ENCODE peak calls at places on chromosomes 3 and 15, in four cellular contexts. K is uterus, O is sigmoid colon, H is HCT116. D is an unnamed sample.

GRCh38 chr3:185912512-185912911 is 25.3 kb downstream of the TRA2B start:
- DNase-seq in O (no peak), H (no peak), K (no peak), D (no peak)

GRCh38 chr3:186691676-186692075 is 25.5 kb upstream of the KNG1 start:
- DNase-seq in K (no peak), O (no peak), H (no peak), D (no peak)

GRCh38 chr3:103306081-103306480 is 871.3 kb downstream of the ZPLD1 start:
- DNase-seq in H (no peak), O (no peak), K (no peak), D (no peak)

GRCh38 chr15:59174846-59175831 is 31.5 kb upstream of the LDHAL6B start:
- DNase-seq in K (peak), O (peak), H (peak), D (no peak)

GRCh38 chr3:115680802-115681345 is 57.6 kb downstream of the GAP43 start:
- DNase-seq in H (no peak), K (no peak), O (no peak), D (no peak)

GRCh38 chr15:92510163-92510882 is 116.6 kb downstream of the ST8SIA2 start:
- DNase-seq in H (no peak), K (no peak), O (no peak), D (no peak)

GRCh38 chr3:37952564-37952963 is 38.0 kb upstream of the VILL start:
- DNase-seq in K (no peak), H (no peak), O (no peak), D (no peak)

GRCh38 chr3:80592792-80593191 is 825.0 kb upstream of the ROBO1 start:
- DNase-seq in O (no peak), H (no peak), K (no peak), D (no peak)

GRCh38 chr3:188370081-188370830 is 216.3 kb downstream of the LPP start:
- DNase-seq in O (no peak), H (no peak), K (no peak), D (no peak)

GRCh38 chr3:54264050-54264449 is 141.7 kb downstream of the CACNA2D3 start:
- DNase-seq in O (no peak), H (no peak), K (no peak), D (no peak)

GRCh38 chr15:52417501-52417900 is 111.2 kb downstream of the MYO5A start:
- DNase-seq in O (no peak), K (no peak), H (no peak), D (no peak)

GRCh38 chr3:182388506-182388905 is 404.8 kb upstream of the ATP11B start:
- DNase-seq in K (no peak), O (no peak), H (no peak), D (no peak)

GRCh38 chr15:73982251-73982962 is 9.7 kb downstream of the STOML1 start:
- DNase-seq in K (peak), O (peak), H (no peak), D (no peak)

GRCh38 chr3:52774066-52774713 is 3.2 kb upstream of the ITIH1 start:
- DNase-seq in K (no peak), O (peak), H (no peak), D (no peak)

GRCh38 chr3:155631323-155632019 is 113.4 kb downstream of the PLCH1 start:
- DNase-seq in K (no peak), O (no peak), H (no peak), D (peak)

GRCh38 chr15:73593278-73594074 is 39.7 kb downstream of the NPTN start:
- DNase-seq in O (peak), H (no peak), K (no peak), D (no peak)

GRCh38 chr3:8767667-8768363 is 1.6 kb downstream of the OXTR start:
- DNase-seq in H (no peak), K (no peak), O (no peak), D (no peak)

GRCh38 chr3:151918253-151919029 is 45.0 kb downstream of the SUCNR1 start:
- DNase-seq in O (no peak), H (peak), K (no peak), D (no peak)

GRCh38 chr3:98877132-98877531 is 24.4 kb downstream of the DCBLD2 start:
- DNase-seq in K (no peak), H (no peak), O (no peak), D (no peak)

GRCh38 chr3:12180218-12180617 is 21.5 kb upstream of the TIMP4 start:
- DNase-seq in H (peak), O (no peak), K (peak), D (peak)

GRCh38 chr3:183809209-183809608 is 16.2 kb downstream of the MAP6D1 start:
- DNase-seq in K (no peak), O (no peak), H (no peak), D (no peak)

GRCh38 chr15:55197719-55198118 is 978 bp upstream of the RSL24D1 start:
- DNase-seq in H (no peak), O (no peak), K (no peak), D (no peak)

GRCh38 chr3:11509175-11510000 is 134.3 kb downstream of the VGLL4 start:
- DNase-seq in H (no peak), O (peak), K (peak), D (peak)

GRCh38 chr15:38576261-38576660 is 11.6 kb upstream of the RASGRP1 start:
- DNase-seq in K (no peak), O (no peak), H (no peak), D (no peak)

GRCh38 chr3:149534082-149534481 is 59.6 kb downstream of the TM4SF4 start:
- DNase-seq in K (no peak), O (no peak), H (no peak), D (no peak)

GRCh38 chr15:86611392-86612040 is 531.8 kb downstream of the AGBL1 start:
- DNase-seq in H (no peak), K (no peak), O (no peak), D (no peak)

GRCh38 chr15:32853667-32854066 is 135.9 kb downstream of the GREM1 start:
- DNase-seq in K (no peak), O (no peak), H (no peak), D (no peak)

GRCh38 chr15:60644903-60645302 is 166.0 kb upstream of the ICE2 start:
- DNase-seq in O (no peak), H (no peak), K (no peak), D (no peak)

GRCh38 chr3:60953406-60953805 is 297.8 kb downstream of the FHIT start:
- DNase-seq in K (no peak), H (no peak), O (no peak), D (no peak)

GRCh38 chr3:126126811-126127431 is 43.0 kb upstream of the SLC41A3 start:
- DNase-seq in O (peak), K (peak), H (no peak), D (no peak)

GRCh38 chr15:50227076-50227475 is 38.5 kb downstream of the HDC start:
- DNase-seq in O (no peak), K (no peak), H (no peak), D (no peak)

GRCh38 chr3:13173186-13173585 is 100.0 kb upstream of the IQSEC1 start:
- DNase-seq in H (no peak), K (no peak), O (peak), D (no peak)

GRCh38 chr3:139302084-139302800 is 41.6 kb upstream of the MRPS22 start:
- DNase-seq in H (peak), K (peak), O (no peak), D (peak)

GRCh38 chr3:195873971-195874370 is 34.4 kb downstream of the TNK2 start:
- DNase-seq in K (no peak), O (no peak), H (no peak), D (peak)

GRCh38 chr15:62391565-62392262 is 226.6 kb upstream of the C2CD4B start:
- DNase-seq in K (peak), H (no peak), O (peak), D (no peak)
- TF ChIP-seq POLR2A in K (no peak), H (no peak), O (no peak), D (peak)

GRCh38 chr3:16329036-16329791 is 64.2 kb downstream of the OXNAD1 start:
- DNase-seq in K (no peak), H (no peak), O (no peak), D (no peak)

GRCh38 chr3:16328124-16328523 is 63.1 kb downstream of the OXNAD1 start:
- DNase-seq in H (no peak), K (no peak), O (no peak), D (no peak)

GRCh38 chr3:16332904-16333426 is 68.0 kb downstream of the OXNAD1 start:
- DNase-seq in H (no peak), K (no peak), O (no peak), D (no peak)

GRCh38 chr3:16329792-16330061 is 64.7 kb downstream of the OXNAD1 start:
- DNase-seq in O (no peak), H (no peak), K (no peak), D (no peak)

DNA sequence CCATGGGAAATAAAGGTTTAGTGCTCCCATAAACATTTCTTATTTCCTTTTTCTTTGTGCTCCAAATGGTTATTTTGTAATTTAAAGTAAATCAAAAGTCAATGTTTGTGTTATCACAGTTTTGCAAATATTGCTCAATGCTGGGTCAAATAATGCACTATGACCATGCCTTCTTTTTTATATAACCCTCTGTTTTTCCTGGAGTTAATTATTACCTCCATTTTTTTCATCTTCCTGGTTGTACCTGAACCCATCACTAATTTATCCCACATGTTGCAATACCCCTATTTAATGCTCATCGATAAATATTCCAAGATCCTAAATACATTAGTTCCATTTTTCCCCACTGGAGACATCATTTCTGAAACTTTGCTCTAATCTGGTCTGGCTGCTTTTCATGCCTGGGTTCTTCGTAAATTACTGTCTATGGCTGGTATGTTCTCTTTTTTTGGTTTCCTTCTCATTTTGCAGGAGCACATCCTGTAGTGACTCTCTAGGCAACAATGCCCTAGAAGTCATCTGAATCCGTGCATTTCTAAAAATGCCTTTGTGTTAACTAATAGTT is 66.4 kb downstream of the OXNAD1 start:
- DNase-seq in H (no peak), K (no peak), O (no peak), D (no peak)
- TF ChIP-seq POLR2A in H (no peak), K (no peak), O (no peak), D (no peak)

GRCh38 chr15:35929740-35930444 is 383.9 kb upstream of the DPH6 start:
- DNase-seq in O (no peak), H (no peak), K (no peak), D (no peak)
- TF ChIP-seq POLR2A in O (no peak), H (no peak), K (no peak), D (no peak)

GRCh38 chr3:133663569-133664313 is 2.0 kb upstream of the TOPBP1 start:
- DNase-seq in K (no peak), O (no peak), H (peak), D (peak)

GRCh38 chr3:133659806-133660205 is 1.9 kb downstream of the TOPBP1 start:
- DNase-seq in K (no peak), H (no peak), O (no peak), D (no peak)

GRCh38 chr3:133667118-133667517 is 5.4 kb upstream of the TOPBP1 start:
- DNase-seq in O (no peak), K (no peak), H (no peak), D (no peak)

GRCh38 chr3:133662256-133662773 is 574 bp upstream of the TOPBP1 start:
- DNase-seq in O (no peak), H (no peak), K (no peak), D (peak)

GRCh38 chr3:133661454-133662255 is at the start of gene TOPBP1:
- DNase-seq in K (peak), O (peak), H (peak), D (peak)
- TF ChIP-seq POLR2A in K (no peak), O (no peak), H (peak), D (peak)

GRCh38 chr15:81156324-81156723 is 22.3 kb downstream of the CFAP161 start:
- DNase-seq in K (no peak), H (no peak), O (no peak), D (no peak)

GRCh38 chr15:81152799-81153198 is 18.7 kb downstream of the CFAP161 start:
- DNase-seq in H (no peak), K (no peak), O (no peak), D (no peak)

GRCh38 chr15:81155375-81156218 is 21.5 kb downstream of the CFAP161 start:
- DNase-seq in O (peak), H (peak), K (peak), D (no peak)

GRCh38 chr15:81151389-81151788 is 17.3 kb downstream of the CFAP161 start:
- DNase-seq in K (no peak), H (no peak), O (no peak), D (no peak)

GRCh38 chr15:81152339-81152738 is 18.3 kb downstream of the CFAP161 start:
- DNase-seq in O (no peak), H (no peak), K (no peak), D (no peak)
- TF ChIP-seq POLR2A in O (no peak), H (no peak), K (no peak), D (no peak)

GRCh38 chr15:64865126-64865997 is 23.6 kb downstream of the PLEKHO2 start:
- DNase-seq in H (no peak), O (no peak), K (no peak), D (no peak)
- TF ChIP-seq POLR2A in H (no peak), O (no peak), K (no peak), D (no peak)

D was measured in H54.